ENCODE peak calls at places on chromosomes 6 and 20, in seven cellular contexts. L is SK-N-SH, B is GM12878, Y is IMR-90, N is HCT116, J is HepG2, G is K562. M is an unnamed sample.
A peak's percentile ranks its signal among the peaks of the same experiment; 100 is the strongest.

GRCh38 chr6:98526465-98526864 is 307.9 kb upstream of the POU3F2 start:
- DNase-seq in L (no peak), B (no peak), Y (no peak), N (no peak), J (no peak), G (no peak), M (no peak)

GRCh38 chr6:108113557-108114519 is 39.3 kb upstream of the OSTM1 start:
- DNase-seq in L (peak; percentile 78), B (no peak), Y (peak; percentile 48), N (peak; percentile 35), J (peak; percentile 41), G (peak; percentile 67), M (no peak)

GRCh38 chr6:169145991-169146501 is 107.6 kb downstream of the THBS2 start:
- DNase-seq in L (no peak), B (no peak), Y (peak; percentile 59), N (no peak), J (no peak), G (no peak), M (no peak)

GRCh38 chr6:151161363-151161762 is 78.4 kb upstream of the AKAP12 start:
- DNase-seq in L (no peak), B (no peak), Y (no peak), N (no peak), J (no peak), G (no peak), M (no peak)

GRCh38 chr6:81938014-81938761 is 185.7 kb upstream of the TENT5A start:
- DNase-seq in L (no peak), B (peak; percentile 42), Y (peak; percentile 96), N (peak; percentile 96), J (peak; percentile 93), G (peak; percentile 66), M (no peak)

GRCh38 chr6:105726902-105727655 is 324.2 kb upstream of the PREP start:
- DNase-seq in L (no peak), B (no peak), Y (peak; percentile 66), N (no peak), J (no peak), G (no peak), M (no peak)

GRCh38 chr6:22025468-22026159 is 271.2 kb downstream of the PRL start:
- DNase-seq in L (peak; percentile 16), B (peak; percentile 76), Y (peak; percentile 81), N (no peak), J (no peak), G (peak; percentile 89), M (peak; percentile 78)

GRCh38 chr6:7106752-7107577 is 796 bp upstream of the RREB1 start:
- DNase-seq in L (no peak), B (no peak), Y (peak; percentile 16), N (no peak), J (no peak), G (peak; percentile 88), M (no peak)

GRCh38 chr6:2179950-2180349 is 65.5 kb downstream of the GMDS start:
- DNase-seq in L (no peak), B (no peak), Y (peak; percentile 29), N (no peak), J (no peak), G (no peak), M (no peak)

GRCh38 chr20:43514062-43514971 is 6.8 kb downstream of the L3MBTL1 start:
- DNase-seq in L (peak; percentile 96), B (peak; percentile 92), Y (peak; percentile 98), N (peak; percentile 96), J (peak; percentile 100), G (peak; percentile 96), M (peak; percentile 93)

GRCh38 chr6:69007781-69008180 is 372.7 kb downstream of the ADGRB3 start:
- DNase-seq in L (no peak), B (no peak), Y (no peak), N (no peak), J (no peak), G (no peak), M (no peak)
- TF ChIP-seq RAD21 in L (no peak), B (no peak), Y (no peak), N (no peak), J (no peak), G (no peak), M (no peak)

GRCh38 chr6:139371421-139372253 is 2.8 kb downstream of the CITED2 start:
- DNase-seq in L (no peak), B (no peak), Y (peak; percentile 50), N (no peak), J (no peak), G (no peak), M (no peak)

GRCh38 chr6:139369568-139370046 is 4.8 kb downstream of the CITED2 start:
- DNase-seq in L (peak; percentile 54), B (no peak), Y (peak; percentile 80), N (no peak), J (peak; percentile 48), G (peak; percentile 59), M (no peak)

GRCh38 chr6:139372326-139373153 is 1.9 kb downstream of the CITED2 start:
- DNase-seq in L (no peak), B (no peak), Y (peak; percentile 18), N (no peak), J (no peak), G (no peak), M (no peak)

GRCh38 chr6:139370047-139370706 is 4.3 kb downstream of the CITED2 start:
- DNase-seq in L (no peak), B (no peak), Y (peak; percentile 72), N (no peak), J (peak; percentile 95), G (no peak), M (no peak)

GRCh38 chr6:139370707-139371345 is 3.6 kb downstream of the CITED2 start:
- DNase-seq in L (no peak), B (no peak), Y (peak; percentile 63), N (no peak), J (no peak), G (no peak), M (no peak)
- H3K9ac ChIP-seq in L (peak overlapping the region; percentile 98), B (no peak overlapping the region), Y (no peak overlapping the region), N (no peak overlapping the region), J (peak overlapping the region; percentile 42), G (no peak overlapping the region), M (no peak overlapping the region)

GRCh38 chr6:29593199-29593598 is 8.3 kb downstream of the OR2H2 start:
- DNase-seq in L (no peak), B (no peak), Y (no peak), N (no peak), J (no peak), G (no peak), M (no peak)

GRCh38 chr6:29590218-29590808 is 5.4 kb downstream of the OR2H2 start:
- DNase-seq in L (no peak), B (no peak), Y (no peak), N (no peak), J (no peak), G (no peak), M (no peak)

GRCh38 chr6:29591677-29592076 is 6.8 kb downstream of the OR2H2 start:
- DNase-seq in L (no peak), B (no peak), Y (no peak), N (no peak), J (no peak), G (no peak), M (no peak)

GRCh38 chr6:29584821-29585220 is at the start of gene OR2H2:
- DNase-seq in L (no peak), B (no peak), Y (no peak), N (no peak), J (no peak), G (no peak), M (no peak)

GRCh38 chr6:29589423-29590048 is 4.6 kb downstream of the OR2H2 start:
- DNase-seq in L (peak; percentile 54), B (peak; percentile 12), Y (peak; percentile 47), N (peak; percentile 33), J (peak; percentile 40), G (peak; percentile 64), M (no peak)
- TF ChIP-seq RAD21 in L (peak; percentile 90), B (peak; percentile 98), Y (peak; percentile 78), N (peak; percentile 95), J (peak; percentile 79), G (peak; percentile 98), M (peak; percentile 100)

GRCh38 chr6:44044154-44044539 is 83.1 kb downstream of the MRPL14 start:
- DNase-seq in L (no peak), B (no peak), Y (peak; percentile 71), N (no peak), J (peak; percentile 57), G (no peak), M (no peak)
- H3K9ac ChIP-seq in L (peak overlapping the region; percentile 42), B (no peak overlapping the region), Y (no peak overlapping the region), N (no peak overlapping the region), J (no peak overlapping the region), G (peak overlapping the region; percentile 47), M (no peak overlapping the region)

M was measured in H1.